ENCODE peak calls at places on chromosomes 5 and 9, in four cellular contexts. I, E, A and Q are unnamed samples.
A peak's percentile ranks its signal among the peaks of the same experiment; 100 is the strongest.

GRCh38 chr5:36602711-36603321 is 3.6 kb upstream of the SLC1A3 start:
- DNase-seq in I (no peak), E (no peak), A (no peak), Q (no peak)

GRCh38 chr9:137499858-137500661 is 40.9 kb upstream of the NSMF start:
- DNase-seq in I (no peak), E (no peak), A (no peak), Q (no peak)

GRCh38 chr5:72291601-72292000 is 28.4 kb downstream of the MRPS27 start:
- DNase-seq in I (no peak), E (no peak), A (no peak), Q (no peak)

GRCh38 chr5:14295610-14296009 is 152.5 kb downstream of the TRIO start:
- DNase-seq in I (no peak), E (no peak), A (no peak), Q (no peak)

GRCh38 chr5:60487885-60488425 is 212.0 kb downstream of the DEPDC1B start:
- DNase-seq in I (no peak), E (peak; percentile 74), A (no peak), Q (no peak)

GRCh38 chr5:82884821-82885471 is 192.2 kb downstream of the TMEM167A start:
- DNase-seq in I (no peak), E (no peak), A (no peak), Q (no peak)

GRCh38 chr9:79988126-79988525 is 416.4 kb downstream of the TLE4 start:
- DNase-seq in I (no peak), E (no peak), A (no peak), Q (no peak)

GRCh38 chr5:74352256-74352655 is 288.3 kb downstream of the ENC1 start:
- DNase-seq in I (peak; percentile 34), E (no peak), A (no peak), Q (no peak)

GRCh38 chr5:179878222-179879002 is 19.8 kb upstream of the MRNIP start:
- DNase-seq in I (no peak), E (no peak), A (no peak), Q (no peak)

GRCh38 chr9:82543726-82544125 is 519.2 kb downstream of the RASEF start:
- DNase-seq in I (peak; percentile 67), E (no peak), A (no peak), Q (no peak)

GRCh38 chr5:177546262-177546741 is 8.1 kb downstream of the FAM193B start:
- DNase-seq in I (peak; percentile 97), E (no peak), A (peak; percentile 77), Q (no peak)

GRCh38 chr9:72292184-72292787 is 72.7 kb downstream of the ZFAND5 start:
- DNase-seq in I (peak; percentile 56), E (no peak), A (no peak), Q (no peak)

GRCh38 chr5:69105996-69106906 is 12.4 kb downstream of the SLC30A5 start:
- DNase-seq in I (no peak), E (no peak), A (no peak), Q (no peak)

GRCh38 chr5:171647043-171647899 is 138.3 kb upstream of the SMIM23 start:
- DNase-seq in I (peak; percentile 82), E (no peak), A (no peak), Q (no peak)

GRCh38 chr9:133387680-133388079 is 11.5 kb downstream of the STKLD1 start:
- DNase-seq in I (no peak), E (no peak), A (no peak), Q (no peak)

GRCh38 chr9:137411670-137412380 is 11.1 kb downstream of the EXD3 start:
- DNase-seq in I (peak; percentile 91), E (peak; percentile 91), A (peak; percentile 84), Q (peak; percentile 81)

GRCh38 chr5:138686668-138687067 is 66.6 kb upstream of the CTNNA1 start:
- DNase-seq in I (peak; percentile 10), E (no peak), A (no peak), Q (no peak)

GRCh38 chr5:135031146-135031812 is 2.7 kb downstream of the PITX1 start:
- DNase-seq in I (no peak), E (no peak), A (peak; percentile 63), Q (peak; percentile 72)

GRCh38 chr9:91897201-91897600 is 52.8 kb downstream of the ROR2 start:
- DNase-seq in I (peak; percentile 64), E (no peak), A (no peak), Q (no peak)

GRCh38 chr5:89537800-89538199 is 654.8 kb upstream of the MEF2C start:
- DNase-seq in I (no peak), E (no peak), A (no peak), Q (no peak)

GRCh38 chr9:99035313-99035712 is 69.6 kb upstream of the TGFBR1 start:
- DNase-seq in I (no peak), E (no peak), A (no peak), Q (no peak)

GRCh38 chr5:146828385-146828784 is 50.2 kb downstream of the PPP2R2B start:
- DNase-seq in I (peak; percentile 71), E (no peak), A (no peak), Q (no peak)

GRCh38 chr5:10329808-10330481 is 22.2 kb upstream of the CMBL start:
- DNase-seq in I (peak; percentile 37), E (peak; percentile 74), A (peak; percentile 70), Q (peak; percentile 39)

GRCh38 chr5:172178301-172179031 is 9.6 kb downstream of the STK10 start:
- DNase-seq in I (no peak), E (peak; percentile 86), A (no peak), Q (peak; percentile 44)

GRCh38 chr5:139422307-139422893 is 16.9 kb downstream of the DNAJC18 start:
- DNase-seq in I (peak; percentile 44), E (no peak), A (no peak), Q (peak; percentile 58)

GRCh38 chr5:88923623-88924619 is 40.9 kb upstream of the MEF2C start:
- DNase-seq in I (no peak), E (no peak), A (no peak), Q (no peak)

GRCh38 chr5:174529925-174530681 is 194.3 kb upstream of the MSX2 start:
- DNase-seq in I (no peak), E (no peak), A (no peak), Q (no peak)

GRCh38 chr9:76690575-76691370 is 73.5 kb upstream of the PCA3 start:
- DNase-seq in I (no peak), E (no peak), A (no peak), Q (no peak)

GRCh38 chr5:73948720-73949119 is 322.7 kb downstream of the ARHGEF28 start:
- DNase-seq in I (peak; percentile 61), E (no peak), A (no peak), Q (no peak)

GRCh38 chr9:110700953-110701352 is 32.4 kb downstream of the MUSK start:
- DNase-seq in I (peak; percentile 57), E (no peak), A (no peak), Q (no peak)

GRCh38 chr5:154138701-154139100 is 51.8 kb upstream of the GALNT10 start:
- DNase-seq in I (peak; percentile 5), E (no peak), A (no peak), Q (no peak)

GRCh38 chr5:120507826-120508463 is 43.8 kb downstream of the PRR16 start:
- DNase-seq in I (no peak), E (no peak), A (no peak), Q (no peak)

GRCh38 chr5:168260353-168261211 is 30.9 kb upstream of the WWC1 start:
- DNase-seq in I (no peak), E (no peak), A (no peak), Q (no peak)

GRCh38 chr5:176500511-176500910 is 36.7 kb downstream of the RNF44 start:
- DNase-seq in I (no peak), E (no peak), A (no peak), Q (no peak)

GRCh38 chr5:40688127-40688756 is 8.5 kb downstream of the PTGER4 start:
- DNase-seq in I (peak; percentile 57), E (peak; percentile 87), A (peak; percentile 82), Q (peak; percentile 79)

GRCh38 chr5:39599721-39600431 is 175.1 kb upstream of the DAB2 start:
- DNase-seq in I (peak; percentile 20), E (no peak), A (no peak), Q (no peak)

GRCh38 chr5:159727167-159727566 is 189.1 kb upstream of the ADRA1B start:
- DNase-seq in I (no peak), E (no peak), A (no peak), Q (no peak)
- H3K27me3 ChIP-seq in I (no peaks in the 10 kb centered on the region), E (no peaks in the 10 kb centered on the region), A (no peaks in the 10 kb centered on the region), Q (no peaks in the 10 kb centered on the region)

GRCh38 chr9:122220673-122221222 is 8.0 kb downstream of the LHX6 start:
- DNase-seq in I (no peak), E (no peak), A (no peak), Q (no peak)

GRCh38 chr9:122221223-122221811 is 7.4 kb downstream of the LHX6 start:
- DNase-seq in I (no peak), E (no peak), A (no peak), Q (no peak)

GRCh38 chr9:122225323-122226141 is 3.2 kb downstream of the LHX6 start:
- DNase-seq in I (no peak), E (no peak), A (no peak), Q (no peak)

GRCh38 chr9:122222741-122223140 is 6.0 kb downstream of the LHX6 start:
- DNase-seq in I (no peak), E (no peak), A (no peak), Q (no peak)

GRCh38 chr9:122223435-122223834 is 5.3 kb downstream of the LHX6 start:
- DNase-seq in I (no peak), E (no peak), A (no peak), Q (no peak)
- H3K27me3 ChIP-seq in I (peaks cover 93% of the 10 kb centered on the region), E (peaks cover 47% of the 10 kb centered on the region), A (peaks cover 91% of the 10 kb centered on the region), Q (peaks cover 35% of the 10 kb centered on the region)

GRCh38 chr9:126217121-126217520 is 109.5 kb upstream of the MVB12B start:
- DNase-seq in I (no peak), E (no peak), A (no peak), Q (no peak)

GRCh38 chr9:126219717-126220116 is 106.9 kb upstream of the MVB12B start:
- DNase-seq in I (no peak), E (no peak), A (no peak), Q (no peak)

GRCh38 chr9:126219166-126219565 is 107.5 kb upstream of the MVB12B start:
- DNase-seq in I (no peak), E (no peak), A (no peak), Q (no peak)

GRCh38 chr9:126217797-126218196 is 108.8 kb upstream of the MVB12B start:
- DNase-seq in I (no peak), E (no peak), A (no peak), Q (no peak)

DNA sequence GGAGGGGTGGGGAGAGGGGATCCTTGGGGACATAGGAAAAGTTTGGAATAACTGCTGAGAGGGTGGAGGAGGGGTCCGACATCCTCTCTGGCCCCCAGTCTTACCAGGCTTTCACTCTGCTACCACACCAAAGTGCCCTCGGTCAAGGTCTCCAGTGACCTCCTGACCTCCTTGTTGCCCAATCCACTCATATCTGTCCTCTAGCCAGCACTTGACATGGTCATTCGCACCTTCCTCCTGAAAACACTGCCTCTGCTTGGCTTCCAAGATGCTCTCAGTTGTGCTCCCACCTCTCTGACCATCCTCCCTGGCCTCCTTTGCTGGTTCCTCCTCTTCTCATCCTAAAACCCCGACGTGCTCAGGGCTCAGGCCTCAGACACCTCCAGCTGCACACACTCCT is 107.9 kb upstream of the MVB12B start:
- DNase-seq in I (no peak), E (no peak), A (no peak), Q (no peak)
- H3K27me3 ChIP-seq in I (peaks cover 33% of the 10 kb centered on the region), E (peaks cover 8% of the 10 kb centered on the region), A (peaks cover 62% of the 10 kb centered on the region), Q (peaks cover 14% of the 10 kb centered on the region)

DNA sequence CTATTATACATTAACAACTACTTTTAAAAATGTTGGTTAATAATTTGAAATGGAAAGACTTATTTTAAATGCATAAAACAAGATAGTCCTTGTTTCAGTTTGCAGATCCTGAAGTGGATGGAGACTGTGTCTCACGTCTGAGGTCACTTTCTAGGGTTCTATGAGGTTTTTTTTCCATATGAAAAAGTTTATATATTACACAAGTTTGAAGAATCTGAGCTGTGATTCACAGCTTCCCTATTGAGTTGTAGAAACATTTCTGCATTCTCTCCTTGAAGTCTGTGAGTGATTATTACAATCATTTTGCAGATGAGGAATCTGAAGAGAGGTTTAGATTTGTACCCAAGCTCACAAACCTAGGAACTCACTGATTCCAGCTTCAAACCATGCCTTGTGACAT is 442.5 kb upstream of the KLF4 start:
- DNase-seq in I (peak; percentile 1), E (no peak), A (no peak), Q (no peak)
- H3K27me3 ChIP-seq in I (no peaks in the 10 kb centered on the region), E (no peaks in the 10 kb centered on the region), A (no peaks in the 10 kb centered on the region), Q (no peaks in the 10 kb centered on the region)